ENCODE peak calls at places on chromosomes 7 and 10, in five cellular contexts. One of them, this sample, is unnamed.

GRCh38 chr10:118042827-118043242 is 3.9 kb downstream of the RAB11FIP2 start:
- DNase-seq in HFF-Myc: peak
- DNase-seq in upper lobe of right lung: no peak
- DNase-seq in stomach: no peak
- DNase-seq in endodermal cell: no peak
- DNase-seq in this sample: no peak

GRCh38 chr7:19677201-19677600 is 31.6 kb downstream of the POLR1F start:
- DNase-seq in HFF-Myc: no peak
- DNase-seq in upper lobe of right lung: no peak
- DNase-seq in endodermal cell: no peak
- DNase-seq in stomach: no peak
- DNase-seq in this sample: no peak

GRCh38 chr7:158849553-158850389 is 6.6 kb upstream of the DYNC2I1 start:
- DNase-seq in stomach: peak
- DNase-seq in upper lobe of right lung: no peak
- DNase-seq in endodermal cell: no peak
- DNase-seq in HFF-Myc: no peak
- DNase-seq in this sample: no peak

GRCh38 chr10:24822557-24822956 is 98.9 kb upstream of the ARHGAP21 start:
- DNase-seq in upper lobe of right lung: no peak
- DNase-seq in stomach: no peak
- DNase-seq in HFF-Myc: no peak
- DNase-seq in endodermal cell: no peak
- DNase-seq in this sample: no peak

GRCh38 chr7:6725003-6725402 is 18.3 kb upstream of the ZNF12 start:
- DNase-seq in endodermal cell: no peak
- DNase-seq in HFF-Myc: no peak
- DNase-seq in stomach: no peak
- DNase-seq in upper lobe of right lung: peak
- DNase-seq in this sample: no peak

GRCh38 chr7:143147070-143147469 is 15.2 kb downstream of the PIP start:
- DNase-seq in endodermal cell: no peak
- DNase-seq in upper lobe of right lung: no peak
- DNase-seq in stomach: no peak
- DNase-seq in HFF-Myc: no peak
- DNase-seq in this sample: no peak

GRCh38 chr7:45259966-45260646 is 102.5 kb downstream of the RAMP3 start:
- DNase-seq in endodermal cell: peak
- DNase-seq in HFF-Myc: no peak
- DNase-seq in upper lobe of right lung: peak
- DNase-seq in stomach: peak
- DNase-seq in this sample: peak

GRCh38 chr10:58674260-58674659 is 161.6 kb downstream of the BICC1 start:
- DNase-seq in stomach: no peak
- DNase-seq in HFF-Myc: no peak
- DNase-seq in endodermal cell: no peak
- DNase-seq in upper lobe of right lung: no peak
- DNase-seq in this sample: no peak

GRCh38 chr7:123751816-123752215 is 3.0 kb upstream of the WASL start:
- DNase-seq in upper lobe of right lung: no peak
- DNase-seq in stomach: no peak
- DNase-seq in endodermal cell: no peak
- DNase-seq in HFF-Myc: no peak
- DNase-seq in this sample: no peak

GRCh38 chr7:66627876-66628360 is 763 bp upstream of the KCTD7 start:
- DNase-seq in endodermal cell: no peak
- DNase-seq in stomach: no peak
- DNase-seq in upper lobe of right lung: no peak
- DNase-seq in HFF-Myc: no peak
- DNase-seq in this sample: peak

GRCh38 chr7:13832346-13832745 is 157.1 kb downstream of the ETV1 start:
- DNase-seq in stomach: no peak
- DNase-seq in endodermal cell: no peak
- DNase-seq in HFF-Myc: no peak
- DNase-seq in upper lobe of right lung: no peak
- DNase-seq in this sample: no peak

GRCh38 chr10:14389981-14390590 is 59.4 kb upstream of the FRMD4A start:
- DNase-seq in HFF-Myc: no peak
- DNase-seq in stomach: no peak
- DNase-seq in endodermal cell: no peak
- DNase-seq in upper lobe of right lung: no peak
- DNase-seq in this sample: no peak

GRCh38 chr7:36986429-36987362 is 262.4 kb upstream of the AOAH start:
- DNase-seq in stomach: peak
- DNase-seq in endodermal cell: peak
- DNase-seq in upper lobe of right lung: peak
- DNase-seq in HFF-Myc: peak
- DNase-seq in this sample: peak

GRCh38 chr7:129664029-129665012 is 52.8 kb downstream of the NRF1 start:
- DNase-seq in stomach: no peak
- DNase-seq in HFF-Myc: peak
- DNase-seq in upper lobe of right lung: no peak
- DNase-seq in endodermal cell: no peak
- DNase-seq in this sample: no peak

GRCh38 chr10:54800677-54801480 is at the start of gene PCDH15:
- DNase-seq in upper lobe of right lung: no peak
- DNase-seq in HFF-Myc: no peak
- DNase-seq in endodermal cell: peak
- DNase-seq in stomach: no peak
- DNase-seq in this sample: peak

GRCh38 chr10:18224626-18225445 is 84.6 kb downstream of the CACNB2 start:
- DNase-seq in upper lobe of right lung: no peak
- DNase-seq in HFF-Myc: no peak
- DNase-seq in endodermal cell: peak
- DNase-seq in stomach: no peak
- DNase-seq in this sample: no peak

GRCh38 chr10:122249303-122249850 is 21.7 kb upstream of the BTBD16 start:
- DNase-seq in HFF-Myc: no peak
- DNase-seq in upper lobe of right lung: no peak
- DNase-seq in stomach: no peak
- DNase-seq in endodermal cell: peak
- DNase-seq in this sample: no peak

GRCh38 chr10:44437837-44438752 is 53.2 kb upstream of the CXCL12 start:
- DNase-seq in HFF-Myc: no peak
- DNase-seq in endodermal cell: peak
- DNase-seq in upper lobe of right lung: no peak
- DNase-seq in stomach: no peak
- DNase-seq in this sample: no peak

GRCh38 chr10:48547061-48547895 is 57.6 kb downstream of the ARHGAP22 start:
- DNase-seq in upper lobe of right lung: no peak
- DNase-seq in endodermal cell: peak
- DNase-seq in HFF-Myc: no peak
- DNase-seq in stomach: no peak
- DNase-seq in this sample: no peak

GRCh38 chr10:75432176-75432575 is 752 bp downstream of the LRMDA start:
- DNase-seq in HFF-Myc: no peak
- DNase-seq in upper lobe of right lung: peak
- DNase-seq in endodermal cell: peak
- DNase-seq in stomach: peak
- DNase-seq in this sample: no peak

GRCh38 chr7:26293569-26294308 is 2.1 kb downstream of the SNX10 start:
- DNase-seq in HFF-Myc: no peak
- DNase-seq in upper lobe of right lung: no peak
- DNase-seq in endodermal cell: no peak
- DNase-seq in stomach: no peak
- DNase-seq in this sample: no peak

GRCh38 chr7:5752663-5753062 is 28.8 kb downstream of the RNF216 start:
- DNase-seq in stomach: no peak
- DNase-seq in endodermal cell: no peak
- DNase-seq in HFF-Myc: no peak
- DNase-seq in upper lobe of right lung: no peak
- DNase-seq in this sample: no peak

GRCh38 chr7:45993621-45994020 is 72.5 kb upstream of the IGFBP3 start:
- DNase-seq in stomach: no peak
- DNase-seq in endodermal cell: no peak
- DNase-seq in upper lobe of right lung: no peak
- DNase-seq in HFF-Myc: no peak
- DNase-seq in this sample: no peak

GRCh38 chr10:43931308-43931930 is 282.7 kb upstream of the ZNF32 start:
- DNase-seq in HFF-Myc: no peak
- DNase-seq in endodermal cell: peak
- DNase-seq in stomach: no peak
- DNase-seq in upper lobe of right lung: no peak
- DNase-seq in this sample: no peak

GRCh38 chr7:150727381-150727780 is 9.8 kb upstream of the GIMAP5 start:
- DNase-seq in HFF-Myc: no peak
- DNase-seq in upper lobe of right lung: no peak
- DNase-seq in endodermal cell: no peak
- DNase-seq in stomach: no peak
- DNase-seq in this sample: no peak

GRCh38 chr10:26449726-26450125 is 11.6 kb downstream of the APBB1IP start:
- DNase-seq in upper lobe of right lung: no peak
- DNase-seq in stomach: no peak
- DNase-seq in HFF-Myc: no peak
- DNase-seq in endodermal cell: no peak
- DNase-seq in this sample: no peak

GRCh38 chr10:26445411-26446031 is 7.4 kb downstream of the APBB1IP start:
- DNase-seq in endodermal cell: no peak
- DNase-seq in stomach: no peak
- DNase-seq in upper lobe of right lung: no peak
- DNase-seq in HFF-Myc: no peak
- DNase-seq in this sample: no peak

GRCh38 chr10:26446258-26446657 is 8.1 kb downstream of the APBB1IP start:
- DNase-seq in stomach: no peak
- DNase-seq in endodermal cell: no peak
- DNase-seq in HFF-Myc: no peak
- DNase-seq in upper lobe of right lung: no peak
- DNase-seq in this sample: no peak

GRCh38 chr10:26448706-26449435 is 10.7 kb downstream of the APBB1IP start:
- DNase-seq in endodermal cell: no peak
- DNase-seq in stomach: no peak
- DNase-seq in upper lobe of right lung: no peak
- DNase-seq in HFF-Myc: no peak
- DNase-seq in this sample: no peak

DNA sequence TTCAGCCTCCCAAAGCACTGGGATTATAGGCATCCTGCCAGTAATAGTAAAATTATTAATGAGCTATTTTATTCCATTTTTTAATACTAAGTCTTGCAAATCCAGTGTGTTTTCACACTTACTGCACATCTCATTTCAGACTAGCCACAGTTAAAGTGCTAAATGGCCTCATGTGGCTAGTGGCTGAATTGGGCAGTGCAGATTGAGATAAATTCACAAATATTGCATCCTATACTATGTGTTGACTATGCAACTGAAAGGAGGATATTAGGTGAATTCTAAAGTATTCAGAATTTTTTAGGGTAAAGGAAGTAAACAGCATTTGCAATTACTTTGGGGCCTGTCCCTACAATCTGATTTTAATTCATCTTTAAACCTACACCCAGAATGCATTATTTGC is 10.2 kb downstream of the APBB1IP start:
- DNase-seq in upper lobe of right lung: no peak
- DNase-seq in stomach: no peak
- DNase-seq in endodermal cell: no peak
- DNase-seq in HFF-Myc: no peak
- DNase-seq in this sample: no peak
- TF ChIP-seq CTCF in upper lobe of right lung: no peak
- TF ChIP-seq CTCF in stomach: no peak
- TF ChIP-seq CTCF in endodermal cell: peak
- TF ChIP-seq CTCF in HFF-Myc: no peak
- TF ChIP-seq CTCF in this sample: no peak

DNA sequence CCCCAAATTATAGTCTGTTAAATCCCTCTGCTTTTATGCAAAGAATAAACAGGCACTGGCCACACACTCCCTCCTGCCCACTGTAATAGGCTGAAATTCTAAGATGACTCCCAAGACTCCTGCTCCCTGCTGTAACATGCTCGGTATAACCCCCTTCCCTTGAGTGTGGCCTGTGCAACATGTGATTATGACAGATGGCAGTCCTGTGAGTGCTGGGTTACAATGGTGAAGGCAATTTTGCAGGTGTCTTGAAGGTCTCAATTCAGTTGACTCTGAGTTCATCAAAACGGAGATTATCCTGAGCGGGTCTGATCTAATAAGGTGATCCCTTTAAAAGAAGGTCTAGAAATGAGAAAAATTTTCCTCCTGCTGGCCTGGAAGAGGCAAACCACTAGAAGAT is 55.9 kb downstream of the CREB3L2 start:
- DNase-seq in HFF-Myc: no peak
- DNase-seq in upper lobe of right lung: no peak
- DNase-seq in stomach: no peak
- DNase-seq in endodermal cell: no peak
- DNase-seq in this sample: no peak
- TF ChIP-seq CTCF in HFF-Myc: no peak
- TF ChIP-seq CTCF in upper lobe of right lung: no peak
- TF ChIP-seq CTCF in stomach: no peak
- TF ChIP-seq CTCF in endodermal cell: no peak
- TF ChIP-seq CTCF in this sample: no peak

DNA sequence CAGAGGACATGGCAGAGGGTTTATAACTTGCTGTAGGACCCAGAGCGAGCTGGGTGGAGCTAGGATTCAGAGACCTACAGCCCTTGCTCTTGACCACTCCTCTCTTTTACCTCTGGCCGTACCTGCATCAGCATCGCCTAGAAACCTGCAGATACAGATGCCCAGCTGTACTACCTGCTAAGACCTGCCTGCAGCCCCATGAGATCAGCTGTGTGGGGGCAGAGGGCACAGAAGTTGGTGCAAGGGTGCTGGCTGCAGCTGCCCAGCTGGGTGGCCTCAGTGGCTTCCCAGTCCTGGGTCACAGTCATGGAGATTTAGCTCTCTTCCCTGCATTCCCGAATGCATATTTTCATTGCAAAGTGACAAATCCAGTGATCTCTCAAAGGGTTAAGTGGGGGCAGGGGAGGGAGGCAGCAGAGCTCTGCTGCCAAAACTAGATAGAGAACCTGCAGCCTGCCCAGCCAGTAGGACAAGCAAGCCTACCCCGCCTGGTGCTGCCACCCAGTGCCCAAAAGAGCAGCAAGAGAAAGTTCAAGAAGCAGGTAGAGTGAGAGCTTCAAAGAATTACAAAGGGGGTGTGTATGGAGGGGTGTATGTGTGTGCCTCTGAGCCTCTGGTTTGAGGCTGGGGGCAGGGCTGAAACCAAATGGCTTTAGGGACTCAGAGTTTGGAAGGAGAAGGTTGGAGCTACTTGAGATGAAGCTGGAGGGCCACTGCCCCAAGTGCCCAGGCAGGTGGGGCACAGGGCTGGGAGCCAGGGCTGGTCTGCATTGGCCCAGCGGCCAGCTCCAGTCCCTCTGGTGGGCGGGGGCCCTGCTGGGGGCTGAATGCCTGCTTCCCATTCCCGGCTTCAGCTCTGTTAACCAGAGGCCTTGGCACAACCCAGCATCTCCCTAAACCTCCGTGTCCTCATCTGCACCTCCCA is 6.8 kb downstream of the FAM241B start:
- DNase-seq in HFF-Myc: no peak
- DNase-seq in upper lobe of right lung: no peak
- DNase-seq in endodermal cell: peak
- DNase-seq in stomach: peak
- DNase-seq in this sample: peak
- TF ChIP-seq CTCF in HFF-Myc: peak
- TF ChIP-seq CTCF in upper lobe of right lung: no peak
- TF ChIP-seq CTCF in endodermal cell: peak
- TF ChIP-seq CTCF in stomach: peak
- TF ChIP-seq CTCF in this sample: no peak

DNA sequence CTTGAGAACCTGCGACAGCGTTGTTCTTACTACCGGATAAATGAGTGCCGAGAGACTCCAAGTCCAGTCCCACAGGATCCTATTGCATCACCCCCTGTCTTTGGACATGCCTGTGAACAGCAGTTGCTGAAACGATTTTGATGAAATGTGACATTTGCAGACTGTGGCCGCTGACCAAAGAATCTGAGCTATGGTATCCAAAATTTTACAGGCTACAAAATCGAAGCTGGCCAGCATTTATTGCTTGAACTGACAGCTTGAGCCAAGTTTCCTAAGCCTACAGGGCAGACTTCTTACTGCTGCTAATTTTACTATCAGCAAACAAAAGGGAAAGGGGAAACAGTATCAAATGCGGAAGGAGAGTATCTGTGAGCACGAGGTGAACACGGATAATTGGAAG is 12.1 kb upstream of the NPVF start:
- DNase-seq in HFF-Myc: no peak
- DNase-seq in stomach: no peak
- DNase-seq in endodermal cell: no peak
- DNase-seq in upper lobe of right lung: no peak
- DNase-seq in this sample: no peak
- TF ChIP-seq CTCF in HFF-Myc: no peak
- TF ChIP-seq CTCF in stomach: no peak
- TF ChIP-seq CTCF in endodermal cell: no peak
- TF ChIP-seq CTCF in upper lobe of right lung: no peak
- TF ChIP-seq CTCF in this sample: no peak